ENCODE peak calls at places on chromosomes 1 and 21, in nine cellular contexts. One of them, this sample, is unnamed.

GRCh38 chr1:145757420-145757819 is 38.1 kb downstream of the CD160 start:
- DNase-seq in BJ: no peak
- DNase-seq in NCI-H774: no peak
- DNase-seq in activated naive CD4-positive, alpha-beta T cell treated with anti-CD3 and anti-CD28 coated beads, Interleukin-2, amount 10 ng/mL, durations not matched to agents 7 days and 5 days: no peak
- DNase-seq in mucosa of gallbladder: no peak
- DNase-seq in AG08395: peak
- DNase-seq in A673: no peak
- DNase-seq in fibroblast of gingiva: no peak
- DNase-seq in NCI-H446 treated with DMSO at 0.1 percent for 48 hours: no peak
- DNase-seq in this sample: no peak

GRCh38 chr1:65238010-65238409 is 71.3 kb upstream of the DNAJC6 start:
- DNase-seq in A673: no peak
- DNase-seq in BJ: no peak
- DNase-seq in fibroblast of gingiva: no peak
- DNase-seq in AG08395: no peak
- DNase-seq in NCI-H774: no peak
- DNase-seq in NCI-H446 treated with DMSO at 0.1 percent for 48 hours: no peak
- DNase-seq in mucosa of gallbladder: no peak
- DNase-seq in activated naive CD4-positive, alpha-beta T cell treated with anti-CD3 and anti-CD28 coated beads, Interleukin-2, amount 10 ng/mL, durations not matched to agents 7 days and 5 days: no peak
- DNase-seq in this sample: no peak

GRCh38 chr1:48203287-48203900 is 19.1 kb upstream of the SLC5A9 start:
- DNase-seq in AG08395: peak
- DNase-seq in mucosa of gallbladder: no peak
- DNase-seq in fibroblast of gingiva: no peak
- DNase-seq in NCI-H446 treated with DMSO at 0.1 percent for 48 hours: no peak
- DNase-seq in activated naive CD4-positive, alpha-beta T cell treated with anti-CD3 and anti-CD28 coated beads, Interleukin-2, amount 10 ng/mL, durations not matched to agents 7 days and 5 days: no peak
- DNase-seq in BJ: no peak
- DNase-seq in NCI-H774: peak
- DNase-seq in A673: peak
- DNase-seq in this sample: no peak

GRCh38 chr1:204834329-204834728 is 36.3 kb upstream of the NFASC start:
- DNase-seq in fibroblast of gingiva: no peak
- DNase-seq in AG08395: no peak
- DNase-seq in BJ: no peak
- DNase-seq in NCI-H446 treated with DMSO at 0.1 percent for 48 hours: no peak
- DNase-seq in mucosa of gallbladder: no peak
- DNase-seq in A673: no peak
- DNase-seq in activated naive CD4-positive, alpha-beta T cell treated with anti-CD3 and anti-CD28 coated beads, Interleukin-2, amount 10 ng/mL, durations not matched to agents 7 days and 5 days: no peak
- DNase-seq in NCI-H774: no peak
- DNase-seq in this sample: peak

GRCh38 chr1:180908084-180908765 is 4.5 kb upstream of the KIAA1614 start:
- DNase-seq in NCI-H774: no peak
- DNase-seq in NCI-H446 treated with DMSO at 0.1 percent for 48 hours: no peak
- DNase-seq in mucosa of gallbladder: no peak
- DNase-seq in activated naive CD4-positive, alpha-beta T cell treated with anti-CD3 and anti-CD28 coated beads, Interleukin-2, amount 10 ng/mL, durations not matched to agents 7 days and 5 days: no peak
- DNase-seq in BJ: no peak
- DNase-seq in AG08395: no peak
- DNase-seq in fibroblast of gingiva: no peak
- DNase-seq in A673: no peak
- DNase-seq in this sample: no peak

GRCh38 chr1:26027716-26028489 is 6.3 kb downstream of the EXTL1 start:
- DNase-seq in NCI-H774: no peak
- DNase-seq in AG08395: no peak
- DNase-seq in NCI-H446 treated with DMSO at 0.1 percent for 48 hours: peak
- DNase-seq in BJ: no peak
- DNase-seq in activated naive CD4-positive, alpha-beta T cell treated with anti-CD3 and anti-CD28 coated beads, Interleukin-2, amount 10 ng/mL, durations not matched to agents 7 days and 5 days: no peak
- DNase-seq in fibroblast of gingiva: no peak
- DNase-seq in A673: peak
- DNase-seq in mucosa of gallbladder: no peak
- DNase-seq in this sample: no peak

GRCh38 chr1:37317870-37318431 is 156.4 kb upstream of the ZC3H12A start:
- DNase-seq in NCI-H446 treated with DMSO at 0.1 percent for 48 hours: no peak
- DNase-seq in BJ: no peak
- DNase-seq in mucosa of gallbladder: no peak
- DNase-seq in AG08395: no peak
- DNase-seq in NCI-H774: no peak
- DNase-seq in A673: no peak
- DNase-seq in activated naive CD4-positive, alpha-beta T cell treated with anti-CD3 and anti-CD28 coated beads, Interleukin-2, amount 10 ng/mL, durations not matched to agents 7 days and 5 days: no peak
- DNase-seq in fibroblast of gingiva: no peak
- DNase-seq in this sample: no peak

GRCh38 chr1:117070124-117070523 is 10.0 kb downstream of the TTF2 start:
- DNase-seq in NCI-H446 treated with DMSO at 0.1 percent for 48 hours: no peak
- DNase-seq in activated naive CD4-positive, alpha-beta T cell treated with anti-CD3 and anti-CD28 coated beads, Interleukin-2, amount 10 ng/mL, durations not matched to agents 7 days and 5 days: no peak
- DNase-seq in A673: no peak
- DNase-seq in NCI-H774: no peak
- DNase-seq in mucosa of gallbladder: no peak
- DNase-seq in AG08395: no peak
- DNase-seq in fibroblast of gingiva: peak
- DNase-seq in BJ: no peak
- DNase-seq in this sample: no peak

GRCh38 chr1:93205892-93206566 is 25.5 kb downstream of the CCDC18 start:
- DNase-seq in activated naive CD4-positive, alpha-beta T cell treated with anti-CD3 and anti-CD28 coated beads, Interleukin-2, amount 10 ng/mL, durations not matched to agents 7 days and 5 days: no peak
- DNase-seq in NCI-H774: no peak
- DNase-seq in BJ: no peak
- DNase-seq in A673: no peak
- DNase-seq in mucosa of gallbladder: no peak
- DNase-seq in AG08395: no peak
- DNase-seq in fibroblast of gingiva: no peak
- DNase-seq in NCI-H446 treated with DMSO at 0.1 percent for 48 hours: no peak
- DNase-seq in this sample: no peak

GRCh38 chr1:78054559-78054958 is 8.8 kb downstream of the GIPC2 start:
- DNase-seq in activated naive CD4-positive, alpha-beta T cell treated with anti-CD3 and anti-CD28 coated beads, Interleukin-2, amount 10 ng/mL, durations not matched to agents 7 days and 5 days: no peak
- DNase-seq in mucosa of gallbladder: no peak
- DNase-seq in NCI-H774: no peak
- DNase-seq in fibroblast of gingiva: no peak
- DNase-seq in NCI-H446 treated with DMSO at 0.1 percent for 48 hours: no peak
- DNase-seq in A673: no peak
- DNase-seq in AG08395: no peak
- DNase-seq in BJ: no peak
- DNase-seq in this sample: no peak

GRCh38 chr1:225835752-225836151 is 25.8 kb downstream of the EPHX1 start:
- DNase-seq in BJ: no peak
- DNase-seq in fibroblast of gingiva: peak
- DNase-seq in NCI-H774: no peak
- DNase-seq in activated naive CD4-positive, alpha-beta T cell treated with anti-CD3 and anti-CD28 coated beads, Interleukin-2, amount 10 ng/mL, durations not matched to agents 7 days and 5 days: no peak
- DNase-seq in AG08395: peak
- DNase-seq in mucosa of gallbladder: no peak
- DNase-seq in NCI-H446 treated with DMSO at 0.1 percent for 48 hours: peak
- DNase-seq in A673: no peak
- DNase-seq in this sample: no peak

GRCh38 chr1:201335174-201335870 is 42.2 kb downstream of the TNNT2 start:
- DNase-seq in AG08395: no peak
- DNase-seq in NCI-H774: no peak
- DNase-seq in BJ: no peak
- DNase-seq in mucosa of gallbladder: no peak
- DNase-seq in fibroblast of gingiva: no peak
- DNase-seq in A673: no peak
- DNase-seq in activated naive CD4-positive, alpha-beta T cell treated with anti-CD3 and anti-CD28 coated beads, Interleukin-2, amount 10 ng/mL, durations not matched to agents 7 days and 5 days: no peak
- DNase-seq in NCI-H446 treated with DMSO at 0.1 percent for 48 hours: no peak
- DNase-seq in this sample: no peak

GRCh38 chr1:230100932-230101331 is 33.9 kb downstream of the GALNT2 start:
- DNase-seq in A673: no peak
- DNase-seq in AG08395: no peak
- DNase-seq in mucosa of gallbladder: no peak
- DNase-seq in activated naive CD4-positive, alpha-beta T cell treated with anti-CD3 and anti-CD28 coated beads, Interleukin-2, amount 10 ng/mL, durations not matched to agents 7 days and 5 days: no peak
- DNase-seq in NCI-H774: no peak
- DNase-seq in BJ: no peak
- DNase-seq in fibroblast of gingiva: no peak
- DNase-seq in NCI-H446 treated with DMSO at 0.1 percent for 48 hours: no peak
- DNase-seq in this sample: no peak

GRCh38 chr1:9121891-9122409 is 7.0 kb downstream of the GPR157 start:
- DNase-seq in NCI-H774: no peak
- DNase-seq in A673: no peak
- DNase-seq in NCI-H446 treated with DMSO at 0.1 percent for 48 hours: no peak
- DNase-seq in fibroblast of gingiva: no peak
- DNase-seq in mucosa of gallbladder: no peak
- DNase-seq in AG08395: no peak
- DNase-seq in BJ: no peak
- DNase-seq in activated naive CD4-positive, alpha-beta T cell treated with anti-CD3 and anti-CD28 coated beads, Interleukin-2, amount 10 ng/mL, durations not matched to agents 7 days and 5 days: peak
- DNase-seq in this sample: no peak

GRCh38 chr1:208461680-208462079 is 217.5 kb upstream of the PLXNA2 start:
- DNase-seq in NCI-H774: no peak
- DNase-seq in activated naive CD4-positive, alpha-beta T cell treated with anti-CD3 and anti-CD28 coated beads, Interleukin-2, amount 10 ng/mL, durations not matched to agents 7 days and 5 days: no peak
- DNase-seq in NCI-H446 treated with DMSO at 0.1 percent for 48 hours: no peak
- DNase-seq in fibroblast of gingiva: no peak
- DNase-seq in A673: no peak
- DNase-seq in mucosa of gallbladder: no peak
- DNase-seq in BJ: no peak
- DNase-seq in AG08395: no peak
- DNase-seq in this sample: no peak

GRCh38 chr21:33115586-33116541 is 45.9 kb downstream of the OLIG1 start:
- DNase-seq in AG08395: no peak
- DNase-seq in BJ: no peak
- DNase-seq in A673: no peak
- DNase-seq in NCI-H774: no peak
- DNase-seq in mucosa of gallbladder: no peak
- DNase-seq in NCI-H446 treated with DMSO at 0.1 percent for 48 hours: peak
- DNase-seq in fibroblast of gingiva: no peak
- DNase-seq in activated naive CD4-positive, alpha-beta T cell treated with anti-CD3 and anti-CD28 coated beads, Interleukin-2, amount 10 ng/mL, durations not matched to agents 7 days and 5 days: no peak
- DNase-seq in this sample: no peak

GRCh38 chr1:26191739-26192138 is 1.3 kb downstream of the CATSPER4 start:
- DNase-seq in fibroblast of gingiva: no peak
- DNase-seq in BJ: no peak
- DNase-seq in NCI-H774: no peak
- DNase-seq in activated naive CD4-positive, alpha-beta T cell treated with anti-CD3 and anti-CD28 coated beads, Interleukin-2, amount 10 ng/mL, durations not matched to agents 7 days and 5 days: peak
- DNase-seq in mucosa of gallbladder: no peak
- DNase-seq in A673: no peak
- DNase-seq in NCI-H446 treated with DMSO at 0.1 percent for 48 hours: no peak
- DNase-seq in AG08395: no peak
- DNase-seq in this sample: no peak

GRCh38 chr1:24606621-24607020 is 36.5 kb upstream of the SRRM1 start:
- DNase-seq in A673: no peak
- DNase-seq in BJ: no peak
- DNase-seq in fibroblast of gingiva: no peak
- DNase-seq in NCI-H446 treated with DMSO at 0.1 percent for 48 hours: no peak
- DNase-seq in NCI-H774: no peak
- DNase-seq in AG08395: no peak
- DNase-seq in activated naive CD4-positive, alpha-beta T cell treated with anti-CD3 and anti-CD28 coated beads, Interleukin-2, amount 10 ng/mL, durations not matched to agents 7 days and 5 days: no peak
- DNase-seq in mucosa of gallbladder: no peak
- DNase-seq in this sample: no peak

GRCh38 chr21:44868707-44869106 is 4.8 kb downstream of the PTTG1IP start:
- DNase-seq in activated naive CD4-positive, alpha-beta T cell treated with anti-CD3 and anti-CD28 coated beads, Interleukin-2, amount 10 ng/mL, durations not matched to agents 7 days and 5 days: no peak
- DNase-seq in AG08395: no peak
- DNase-seq in fibroblast of gingiva: no peak
- DNase-seq in NCI-H774: no peak
- DNase-seq in A673: no peak
- DNase-seq in mucosa of gallbladder: no peak
- DNase-seq in BJ: no peak
- DNase-seq in NCI-H446 treated with DMSO at 0.1 percent for 48 hours: no peak
- DNase-seq in this sample: no peak

GRCh38 chr1:63794927-63795326 is 21.1 kb downstream of the ROR1 start:
- DNase-seq in AG08395: no peak
- DNase-seq in mucosa of gallbladder: no peak
- DNase-seq in A673: peak
- DNase-seq in NCI-H446 treated with DMSO at 0.1 percent for 48 hours: peak
- DNase-seq in fibroblast of gingiva: no peak
- DNase-seq in activated naive CD4-positive, alpha-beta T cell treated with anti-CD3 and anti-CD28 coated beads, Interleukin-2, amount 10 ng/mL, durations not matched to agents 7 days and 5 days: no peak
- DNase-seq in BJ: no peak
- DNase-seq in NCI-H774: no peak
- DNase-seq in this sample: no peak

GRCh38 chr1:201889092-201889968 is 632 bp downstream of the SHISA4 start:
- DNase-seq in fibroblast of gingiva: no peak
- DNase-seq in NCI-H774: no peak
- DNase-seq in activated naive CD4-positive, alpha-beta T cell treated with anti-CD3 and anti-CD28 coated beads, Interleukin-2, amount 10 ng/mL, durations not matched to agents 7 days and 5 days: no peak
- DNase-seq in mucosa of gallbladder: no peak
- DNase-seq in A673: no peak
- DNase-seq in NCI-H446 treated with DMSO at 0.1 percent for 48 hours: no peak
- DNase-seq in BJ: no peak
- DNase-seq in AG08395: no peak
- DNase-seq in this sample: peak

GRCh38 chr1:2027961-2028583 is 8.9 kb downstream of the GABRD start:
- DNase-seq in AG08395: no peak
- DNase-seq in A673: no peak
- DNase-seq in NCI-H446 treated with DMSO at 0.1 percent for 48 hours: no peak
- DNase-seq in fibroblast of gingiva: no peak
- DNase-seq in activated naive CD4-positive, alpha-beta T cell treated with anti-CD3 and anti-CD28 coated beads, Interleukin-2, amount 10 ng/mL, durations not matched to agents 7 days and 5 days: no peak
- DNase-seq in BJ: no peak
- DNase-seq in mucosa of gallbladder: no peak
- DNase-seq in NCI-H774: no peak
- DNase-seq in this sample: no peak

GRCh38 chr1:221847676-221848075 is 105.8 kb upstream of the DUSP10 start:
- DNase-seq in NCI-H446 treated with DMSO at 0.1 percent for 48 hours: no peak
- DNase-seq in mucosa of gallbladder: no peak
- DNase-seq in activated naive CD4-positive, alpha-beta T cell treated with anti-CD3 and anti-CD28 coated beads, Interleukin-2, amount 10 ng/mL, durations not matched to agents 7 days and 5 days: no peak
- DNase-seq in A673: no peak
- DNase-seq in fibroblast of gingiva: no peak
- DNase-seq in AG08395: no peak
- DNase-seq in BJ: no peak
- DNase-seq in NCI-H774: no peak
- DNase-seq in this sample: no peak

This sample was measured in WERI-Rb-1.